ENCODE peak calls at places on chromosomes 3 and 15, in six cellular contexts. M is DND-41, R is mucosa of descending colon, V is GM12891, G is EL, T is H54. C is an unnamed sample.

GRCh38 chr3:138440137-138440536 is 5.7 kb downstream of the ESYT3 start:
- DNase-seq in R (no peak), M (no peak), G (peak; percentile 54), T (no peak), V (no peak), C (no peak)

GRCh38 chr3:60579734-60580133 is 671.5 kb downstream of the FHIT start:
- DNase-seq in G (peak; percentile 4), V (no peak), T (peak; percentile 6), M (no peak), R (no peak), C (peak; percentile 82)

GRCh38 chr15:66489179-66489791 is 8.3 kb downstream of the SNAPC5 start:
- DNase-seq in R (no peak), T (no peak), V (no peak), G (no peak), M (no peak), C (no peak)

GRCh38 chr3:143442761-143443477 is 323.3 kb downstream of the CHST2 start:
- DNase-seq in M (peak; percentile 73), G (no peak), R (no peak), V (no peak), T (no peak), C (peak; percentile 9)

GRCh38 chr15:88385078-88385700 is 82.0 kb downstream of the MRPL46 start:
- DNase-seq in G (peak; percentile 74), M (no peak), T (peak; percentile 15), R (no peak), V (no peak), C (peak; percentile 28)

GRCh38 chr3:102225407-102226132 is 209.2 kb upstream of the ZPLD1 start:
- DNase-seq in T (peak; percentile 7), R (no peak), M (no peak), V (no peak), G (peak; percentile 72), C (peak; percentile 89)

GRCh38 chr3:113271189-113271588 is 59.8 kb downstream of the BOC start:
- DNase-seq in R (no peak), T (no peak), G (no peak), M (no peak), V (no peak), C (no peak)

GRCh38 chr3:14455571-14456317 is 53.3 kb downstream of the SLC6A6 start:
- DNase-seq in R (peak; percentile 55), G (no peak), T (no peak), M (no peak), V (no peak), C (no peak)

GRCh38 chr3:73586190-73586589 is 38.6 kb downstream of the PDZRN3 start:
- DNase-seq in M (no peak), R (no peak), V (no peak), T (no peak), G (no peak), C (no peak)

GRCh38 chr3:62833538-62833937 is 41.7 kb downstream of the CADPS start:
- DNase-seq in V (no peak), T (no peak), M (no peak), R (no peak), G (no peak), C (no peak)

GRCh38 chr3:46865034-46865507 is 1.8 kb upstream of the MYL3 start:
- DNase-seq in G (peak; percentile 17), M (no peak), V (no peak), T (no peak), R (peak; percentile 49), C (no peak)

GRCh38 chr3:104150724-104151123 is 1216.0 kb upstream of the ALCAM start:
- DNase-seq in G (no peak), V (no peak), T (no peak), R (no peak), M (no peak), C (no peak)

GRCh38 chr15:41971893-41972340 is 440 bp downstream of the EHD4 start:
- DNase-seq in V (no peak), R (no peak), T (no peak), M (no peak), G (no peak), C (no peak)

GRCh38 chr15:88704791-88705768 is 66.3 kb downstream of the ISG20 start:
- DNase-seq in G (peak; percentile 58), R (no peak), M (no peak), V (no peak), T (no peak), C (no peak)

C was measured in PC-3.